ENCODE peak calls at places on chromosomes 4 and X, in four cellular contexts. Z is SK-N-SH, J is T-helper 17 cell, X is BE2C. F is an unnamed sample.

GRCh38 chr4:97395980-97396562 is 747.2 kb downstream of the STPG2 start:
- DNase-seq in Z (no peak), J (no peak), X (peak), F (no peak)

GRCh38 chr4:186855111-186855510 is 131.5 kb upstream of the FAT1 start:
- DNase-seq in Z (no peak), J (no peak), X (no peak), F (no peak)

GRCh38 chrX:136534131-136534530 is 2.1 kb downstream of the VGLL1 start:
- DNase-seq in Z (no peak), J (no peak), X (no peak), F (no peak)

GRCh38 chr4:98566491-98567008 is 91.9 kb downstream of the TSPAN5 start:
- DNase-seq in Z (no peak), J (no peak), X (no peak), F (no peak)

GRCh38 chr4:184382189-184382846 is 92.0 kb downstream of the IRF2 start:
- DNase-seq in Z (no peak), J (no peak), X (no peak), F (no peak)

GRCh38 chrX:112738347-112739033 is 58.8 kb upstream of the LHFPL1 start:
- DNase-seq in Z (no peak), J (no peak), X (no peak), F (no peak)

GRCh38 chr4:183873389-183874185 is 31.5 kb upstream of the STOX2 start:
- DNase-seq in Z (no peak), J (no peak), X (no peak), F (no peak)

GRCh38 chrX:46803140-46803539 is 33.7 kb upstream of the RP2 start:
- DNase-seq in Z (no peak), J (no peak), X (no peak), F (no peak)

GRCh38 chr4:56755901-56756300 is 65.6 kb downstream of the SPINK2 start:
- DNase-seq in Z (no peak), J (no peak), X (no peak), F (no peak)

GRCh38 chr4:532588-533317 is 33.7 kb downstream of the PIGG start:
- DNase-seq in Z (peak), J (no peak), X (peak), F (no peak)

GRCh38 chr4:156906325-156906724 is 65.3 kb downstream of the PDGFC start:
- DNase-seq in Z (no peak), J (no peak), X (no peak), F (peak)

GRCh38 chrX:51614353-51614752 is 4.4 kb downstream of the CENPVL3 start:
- DNase-seq in Z (peak), J (no peak), X (peak), F (peak)

GRCh38 chrX:112614640-112615039 is 65.1 kb downstream of the LHFPL1 start:
- DNase-seq in Z (no peak), J (no peak), X (no peak), F (no peak)

GRCh38 chrX:12802741-12803140 is 11.5 kb downstream of the PRPS2 start:
- DNase-seq in Z (no peak), J (no peak), X (no peak), F (no peak)